ENCODE peak calls at places on chromosome 9, in five cellular contexts. T is stimulated activated CD4-positive, alpha-beta T cell treated with anti-CD3 and anti-CD28 coated beads, Interleukin-4, amount 100 ng/mL, for 4 hours; K is GM23248; Q is G401; N is fibroblast of lung. U is an unnamed sample.
A peak's percentile ranks its signal among the peaks of the same experiment; 100 is the strongest.

GRCh38 chr9:134861586-134862334 is 18.9 kb upstream of the FCN2 start:
- DNase-seq in T (no peak), K (no peak), Q (no peak), N (peak; percentile 31), U (no peak)

GRCh38 chr9:96009690-96010477 is 134.4 kb downstream of the ERCC6L2 start:
- DNase-seq in T (peak; percentile 67), K (no peak), Q (no peak), N (peak; percentile 43), U (no peak)

GRCh38 chr9:134897584-134898170 is 17.1 kb downstream of the FCN2 start:
- DNase-seq in T (no peak), K (no peak), Q (no peak), N (no peak), U (no peak)

GRCh38 chr9:133604856-133605255 is 4.3 kb downstream of the FAM163B start:
- DNase-seq in T (no peak), K (no peak), Q (peak; percentile 20), N (no peak), U (no peak)

GRCh38 chr9:123310551-123311249 is 42.3 kb upstream of the STRBP start:
- DNase-seq in T (no peak), K (no peak), Q (no peak), N (no peak), U (no peak)

GRCh38 chr9:37784640-37785483 is at the start of gene EXOSC3:
- DNase-seq in T (peak; percentile 80), K (peak; percentile 99), Q (peak; percentile 95), N (peak; percentile 90), U (peak; percentile 85)

GRCh38 chr9:20351715-20352114 is 270.6 kb downstream of the MLLT3 start:
- DNase-seq in T (no peak), K (no peak), Q (no peak), N (no peak), U (no peak)

GRCh38 chr9:34072868-34073590 is 24.3 kb upstream of the UBAP2 start:
- DNase-seq in T (no peak), K (peak; percentile 93), Q (no peak), N (peak; percentile 88), U (no peak)

GRCh38 chr9:128917151-128917849 is 3.5 kb upstream of the PHYHD1 start:
- DNase-seq in T (no peak), K (peak; percentile 82), Q (peak; percentile 80), N (peak; percentile 69), U (no peak)

GRCh38 chr9:134407123-134407779 is 81.0 kb downstream of the RXRA start:
- DNase-seq in T (peak; percentile 81), K (peak; percentile 99), Q (peak; percentile 43), N (peak; percentile 89), U (peak; percentile 73)

GRCh38 chr9:14967450-14968321 is 57.5 kb upstream of the FREM1 start:
- DNase-seq in T (no peak), K (no peak), Q (no peak), N (no peak), U (no peak)

GRCh38 chr9:97316904-97317303 is 9.4 kb downstream of the CCDC180 start:
- DNase-seq in T (no peak), K (no peak), Q (no peak), N (no peak), U (no peak)

GRCh38 chr9:128840524-128840923 is 10.9 kb upstream of the SPOUT1 start:
- DNase-seq in T (no peak), K (no peak), Q (no peak), N (no peak), U (no peak)

GRCh38 chr9:101795147-101795546 is 56.7 kb upstream of the GRIN3A start:
- DNase-seq in T (no peak), K (peak; percentile 2), Q (no peak), N (no peak), U (no peak)

GRCh38 chr9:130448035-130448624 is 3.4 kb downstream of the ASS1 start:
- DNase-seq in T (no peak), K (peak; percentile 37), Q (no peak), N (no peak), U (peak; percentile 83)

GRCh38 chr9:12185856-12186255 is 507.3 kb upstream of the TYRP1 start:
- DNase-seq in T (no peak), K (no peak), Q (no peak), N (no peak), U (no peak)